ENCODE peak calls at places on chromosome 15, in four cellular contexts. S, M, A and Q are unnamed samples.

GRCh38 chr15:64017082-64017588 is 29.1 kb downstream of the DAPK2 start:
- DNase-seq in M (peak), S (no peak), A (no peak), Q (no peak)

GRCh38 chr15:39298563-39298962 is 282.3 kb upstream of the THBS1 start:
- DNase-seq in M (no peak), S (no peak), A (no peak), Q (no peak)

GRCh38 chr15:83380682-83381081 is 66.5 kb upstream of the SH3GL3 start:
- DNase-seq in S (peak), A (peak), M (peak), Q (no peak)

GRCh38 chr15:68463444-68463843 is 31.5 kb upstream of the ITGA11 start:
- DNase-seq in A (no peak), S (no peak), M (no peak), Q (no peak)

GRCh38 chr15:56978898-56979662 is 60.6 kb downstream of the TCF12 start:
- DNase-seq in A (no peak), M (peak), S (no peak), Q (no peak)

GRCh38 chr15:91283155-91283554 is 183.1 kb downstream of the SV2B start:
- DNase-seq in A (no peak), S (no peak), M (no peak), Q (no peak)

GRCh38 chr15:69509131-69509530 is 56.5 kb downstream of the RPLP1 start:
- DNase-seq in A (no peak), S (peak), M (peak), Q (no peak)

GRCh38 chr15:101542306-101543025 is 53.0 kb upstream of the PCSK6 start:
- DNase-seq in M (no peak), S (no peak), A (peak), Q (no peak)

GRCh38 chr15:78415284-78415683 is 22.7 kb upstream of the IREB2 start:
- DNase-seq in M (peak), A (peak), S (peak), Q (no peak)

GRCh38 chr15:31439328-31439727 is 112.7 kb downstream of the KLF13 start:
- DNase-seq in S (peak), A (peak), M (no peak), Q (no peak)

GRCh38 chr15:88651293-88651692 is 12.5 kb downstream of the ISG20 start:
- DNase-seq in S (no peak), M (no peak), A (no peak), Q (no peak)

GRCh38 chr15:31801152-31801551 is 229.2 kb upstream of the CHRNA7 start:
- DNase-seq in A (no peak), M (no peak), S (no peak), Q (no peak)